ENCODE peak calls at places on chromosomes 2 and 18, in six cellular contexts. One of them, this sample, is unnamed.

GRCh38 chr2:219728993-219729487 is 101.6 kb downstream of the SLC4A3 start:
- DNase-seq in A549: no peak
- DNase-seq in K562: no peak
- DNase-seq in SK-N-SH: no peak
- DNase-seq in GM12878: no peak
- DNase-seq in HepG2: no peak
- DNase-seq in this sample: no peak

GRCh38 chr2:66435549-66435875 is 587 bp downstream of the MEIS1 start:
- DNase-seq in A549: no peak
- DNase-seq in K562: peak
- DNase-seq in SK-N-SH: no peak
- DNase-seq in GM12878: no peak
- DNase-seq in HepG2: no peak
- DNase-seq in this sample: no peak

GRCh38 chr2:6674381-6674780 is 191.3 kb downstream of the CMPK2 start:
- DNase-seq in A549: no peak
- DNase-seq in K562: no peak
- DNase-seq in SK-N-SH: no peak
- DNase-seq in GM12878: no peak
- DNase-seq in HepG2: no peak
- DNase-seq in this sample: no peak

GRCh38 chr2:101332885-101333766 is 24.6 kb upstream of the RNF149 start:
- DNase-seq in A549: no peak
- DNase-seq in K562: no peak
- DNase-seq in SK-N-SH: no peak
- DNase-seq in GM12878: no peak
- DNase-seq in HepG2: peak
- DNase-seq in this sample: no peak

GRCh38 chr2:83851066-83851465 is 608.0 kb downstream of the SUCLG1 start:
- DNase-seq in A549: no peak
- DNase-seq in K562: no peak
- DNase-seq in SK-N-SH: no peak
- DNase-seq in GM12878: no peak
- DNase-seq in HepG2: no peak
- DNase-seq in this sample: no peak

GRCh38 chr2:118222643-118223486 is 134.6 kb downstream of the INSIG2 start:
- DNase-seq in A549: no peak
- DNase-seq in K562: no peak
- DNase-seq in SK-N-SH: no peak
- DNase-seq in GM12878: no peak
- DNase-seq in HepG2: no peak
- DNase-seq in this sample: no peak

GRCh38 chr2:122203523-122203922 is 448.1 kb downstream of the TSN start:
- DNase-seq in A549: no peak
- DNase-seq in K562: no peak
- DNase-seq in SK-N-SH: no peak
- DNase-seq in GM12878: no peak
- DNase-seq in HepG2: no peak
- DNase-seq in this sample: no peak

GRCh38 chr2:73235315-73236028 is 1.4 kb downstream of the CCT7 start:
- DNase-seq in A549: no peak
- DNase-seq in K562: no peak
- DNase-seq in SK-N-SH: no peak
- DNase-seq in GM12878: no peak
- DNase-seq in HepG2: no peak
- DNase-seq in this sample: no peak

GRCh38 chr18:54440292-54440691 is 82.6 kb downstream of the C18orf54 start:
- DNase-seq in A549: no peak
- DNase-seq in K562: no peak
- DNase-seq in SK-N-SH: no peak
- DNase-seq in GM12878: no peak
- DNase-seq in HepG2: no peak
- DNase-seq in this sample: no peak

DNA sequence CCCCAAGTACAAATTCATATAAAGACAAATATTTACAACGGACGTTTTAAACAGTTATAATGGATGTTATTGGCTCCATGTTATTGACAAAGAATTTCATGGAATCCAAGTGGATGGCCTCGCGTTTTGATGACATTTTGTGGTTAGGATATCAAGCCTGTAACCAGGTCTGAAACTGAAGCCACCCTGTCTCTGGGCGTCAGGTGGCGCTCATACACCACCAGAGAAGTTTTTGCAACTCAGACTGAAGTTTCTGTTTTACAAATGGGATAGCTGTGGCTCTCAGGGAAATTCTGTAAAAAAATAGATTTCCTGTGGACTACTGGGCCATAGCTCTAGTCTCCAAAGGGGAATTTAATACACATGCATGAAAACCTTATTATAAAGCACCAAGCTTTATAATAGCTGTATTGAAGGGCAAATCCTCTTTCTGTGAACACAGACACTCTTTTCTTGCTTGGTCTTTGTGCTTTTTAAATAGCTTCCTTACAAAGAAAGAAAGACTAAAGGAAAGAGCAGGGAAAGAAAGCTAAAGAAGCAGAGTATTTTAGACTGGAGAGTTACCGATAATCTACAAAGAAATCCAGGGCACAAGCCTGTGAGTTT is 86.7 kb downstream of the C18orf54 start:
- DNase-seq in A549: peak
- DNase-seq in K562: peak
- DNase-seq in SK-N-SH: peak
- DNase-seq in GM12878: no peak
- DNase-seq in HepG2: peak
- DNase-seq in this sample: peak
- TF ChIP-seq CHD2 in A549: no peak
- TF ChIP-seq CHD2 in K562: no peak
- TF ChIP-seq CHD2 in SK-N-SH: no peak
- TF ChIP-seq CHD2 in GM12878: no peak
- TF ChIP-seq CHD2 in HepG2: no peak
- TF ChIP-seq CHD2 in this sample: no peak

DNA sequence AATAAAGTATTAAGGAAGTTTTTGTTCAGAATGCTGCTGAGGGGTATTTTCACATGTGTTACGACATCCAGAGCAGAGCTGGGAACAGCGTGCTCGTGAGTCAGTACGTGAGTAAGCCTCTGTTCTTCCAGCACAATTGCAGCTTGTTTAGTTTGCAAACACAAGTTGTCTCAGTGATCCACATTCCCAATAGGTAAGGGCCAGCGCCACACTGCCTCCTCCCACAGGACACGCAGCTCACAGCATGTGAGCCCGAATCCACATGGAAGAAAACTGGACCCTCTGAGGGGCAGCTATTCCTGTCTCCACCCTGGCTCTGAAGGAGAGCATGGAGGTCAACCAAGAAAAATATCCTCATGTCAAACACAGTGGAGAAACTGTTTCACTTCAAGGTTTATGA is 173.9 kb upstream of the PID1 start:
- DNase-seq in A549: peak
- DNase-seq in K562: no peak
- DNase-seq in SK-N-SH: no peak
- DNase-seq in GM12878: no peak
- DNase-seq in HepG2: peak
- DNase-seq in this sample: no peak
- TF ChIP-seq CHD2 in A549: no peak
- TF ChIP-seq CHD2 in K562: no peak
- TF ChIP-seq CHD2 in SK-N-SH: no peak
- TF ChIP-seq CHD2 in GM12878: no peak
- TF ChIP-seq CHD2 in HepG2: no peak
- TF ChIP-seq CHD2 in this sample: no peak

GRCh38 chr18:5476961-5477800 is 66.6 kb downstream of the EPB41L3 start:
- DNase-seq in A549: no peak
- DNase-seq in K562: no peak
- DNase-seq in SK-N-SH: no peak
- DNase-seq in GM12878: no peak
- DNase-seq in HepG2: no peak
- DNase-seq in this sample: no peak
- TF ChIP-seq CHD2 in A549: no peak
- TF ChIP-seq CHD2 in K562: no peak
- TF ChIP-seq CHD2 in SK-N-SH: no peak
- TF ChIP-seq CHD2 in GM12878: no peak
- TF ChIP-seq CHD2 in HepG2: no peak
- TF ChIP-seq CHD2 in this sample: no peak

GRCh38 chr2:96239091-96239490 is 26.7 kb downstream of the TMEM127 start:
- DNase-seq in A549: no peak
- DNase-seq in K562: no peak
- DNase-seq in SK-N-SH: no peak
- DNase-seq in GM12878: no peak
- DNase-seq in HepG2: no peak
- DNase-seq in this sample: no peak

GRCh38 chr2:96238266-96238665 is 27.5 kb downstream of the TMEM127 start:
- DNase-seq in A549: no peak
- DNase-seq in K562: no peak
- DNase-seq in SK-N-SH: no peak
- DNase-seq in GM12878: no peak
- DNase-seq in HepG2: no peak
- DNase-seq in this sample: no peak

GRCh38 chr2:96236882-96237281 is 28.3 kb upstream of the STARD7 start:
- DNase-seq in A549: no peak
- DNase-seq in K562: no peak
- DNase-seq in SK-N-SH: no peak
- DNase-seq in GM12878: no peak
- DNase-seq in HepG2: peak
- DNase-seq in this sample: no peak

GRCh38 chr2:96231316-96231715 is 22.7 kb upstream of the STARD7 start:
- DNase-seq in A549: no peak
- DNase-seq in K562: no peak
- DNase-seq in SK-N-SH: no peak
- DNase-seq in GM12878: no peak
- DNase-seq in HepG2: no peak
- DNase-seq in this sample: no peak

DNA sequence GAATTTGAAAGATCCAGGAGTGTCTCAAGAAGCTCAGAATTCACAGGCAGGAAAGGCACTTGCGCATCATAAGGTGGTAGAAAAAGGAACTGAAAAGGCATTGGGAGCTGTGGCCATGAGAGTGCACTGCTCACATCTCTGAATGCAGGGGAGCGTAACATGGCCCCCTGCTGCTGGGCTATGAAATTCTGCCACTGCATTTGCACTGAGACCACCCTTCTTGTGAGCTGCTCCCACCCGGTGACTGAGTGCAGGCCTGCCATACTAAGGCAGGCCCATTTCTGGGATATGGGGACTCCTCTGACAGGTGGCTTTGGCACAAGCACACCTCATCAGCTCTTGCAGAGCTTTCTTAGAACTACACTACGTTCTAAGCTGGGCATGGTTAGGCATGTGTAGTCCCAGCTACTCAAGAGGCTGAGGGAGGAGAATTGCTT is 25.3 kb upstream of the STARD7 start:
- DNase-seq in A549: no peak
- DNase-seq in K562: no peak
- DNase-seq in SK-N-SH: no peak
- DNase-seq in GM12878: peak
- DNase-seq in HepG2: no peak
- DNase-seq in this sample: no peak
- TF ChIP-seq CHD2 in A549: no peak
- TF ChIP-seq CHD2 in K562: no peak
- TF ChIP-seq CHD2 in SK-N-SH: no peak
- TF ChIP-seq CHD2 in GM12878: peak
- TF ChIP-seq CHD2 in HepG2: no peak
- TF ChIP-seq CHD2 in this sample: no peak

GRCh38 chr2:61718965-61719364 is 134.9 kb downstream of the FAM161A start:
- DNase-seq in A549: no peak
- DNase-seq in K562: no peak
- DNase-seq in SK-N-SH: no peak
- DNase-seq in GM12878: no peak
- DNase-seq in HepG2: no peak
- DNase-seq in this sample: no peak

GRCh38 chr2:61722311-61722710 is 131.5 kb downstream of the FAM161A start:
- DNase-seq in A549: no peak
- DNase-seq in K562: no peak
- DNase-seq in SK-N-SH: no peak
- DNase-seq in GM12878: no peak
- DNase-seq in HepG2: no peak
- DNase-seq in this sample: no peak

GRCh38 chr2:61721382-61721781 is 132.5 kb downstream of the FAM161A start:
- DNase-seq in A549: no peak
- DNase-seq in K562: no peak
- DNase-seq in SK-N-SH: no peak
- DNase-seq in GM12878: no peak
- DNase-seq in HepG2: no peak
- DNase-seq in this sample: no peak

GRCh38 chr2:61722800-61723199 is 131.1 kb downstream of the FAM161A start:
- DNase-seq in A549: no peak
- DNase-seq in K562: no peak
- DNase-seq in SK-N-SH: no peak
- DNase-seq in GM12878: no peak
- DNase-seq in HepG2: no peak
- DNase-seq in this sample: no peak

DNA sequence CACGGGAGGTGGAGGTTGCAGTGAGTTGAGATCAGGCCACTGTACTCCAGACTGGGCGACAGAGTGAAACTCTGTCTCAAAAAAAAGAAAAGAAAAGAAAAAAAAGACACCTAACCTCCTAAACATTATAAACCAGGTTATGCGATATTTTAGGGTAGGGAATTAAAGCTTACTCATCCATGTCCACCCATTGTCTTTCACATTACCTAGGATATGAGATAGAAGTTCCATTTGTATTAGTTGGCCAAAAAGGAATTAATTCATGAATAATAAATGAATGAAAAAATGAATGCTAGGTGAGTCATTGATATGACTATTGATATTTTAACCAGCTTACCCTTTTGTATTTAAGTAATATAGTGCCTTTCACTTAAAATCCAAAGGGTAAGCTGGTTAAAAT is 132.9 kb downstream of the FAM161A start:
- DNase-seq in A549: no peak
- DNase-seq in K562: no peak
- DNase-seq in SK-N-SH: no peak
- DNase-seq in GM12878: no peak
- DNase-seq in HepG2: no peak
- DNase-seq in this sample: no peak
- TF ChIP-seq CHD2 in A549: no peak
- TF ChIP-seq CHD2 in K562: no peak
- TF ChIP-seq CHD2 in SK-N-SH: no peak
- TF ChIP-seq CHD2 in GM12878: no peak
- TF ChIP-seq CHD2 in HepG2: no peak
- TF ChIP-seq CHD2 in this sample: no peak

This sample was measured in H1.